ENCODE peak calls at places on chromosomes 16 and 17, in six cellular contexts. One of them, this sample, is unnamed.

GRCh38 chr16:27538508-27538907 is 11.2 kb downstream of the GTF3C1 start:
- DNase-seq in astrocyte of the spinal cord: no peak
- DNase-seq in hepatic stellate cell: no peak
- DNase-seq in HS-5: no peak
- DNase-seq in DMS153: no peak
- DNase-seq in activated CD4-positive, alpha-beta T cell treated with anti-CD3 and anti-CD28 coated beads, Interleukin-2, amount 50 U/mL, for 1 hour: no peak
- DNase-seq in this sample: no peak

GRCh38 chr16:66508261-66508913 is 41.5 kb downstream of the TK2 start:
- DNase-seq in activated CD4-positive, alpha-beta T cell treated with anti-CD3 and anti-CD28 coated beads, Interleukin-2, amount 50 U/mL, for 1 hour: no peak
- DNase-seq in DMS153: no peak
- DNase-seq in hepatic stellate cell: no peak
- DNase-seq in astrocyte of the spinal cord: no peak
- DNase-seq in HS-5: no peak
- DNase-seq in this sample: peak; percentile 91

GRCh38 chr16:74991593-74992403 is 6.9 kb upstream of the WDR59 start:
- DNase-seq in HS-5: no peak
- DNase-seq in DMS153: no peak
- DNase-seq in astrocyte of the spinal cord: no peak
- DNase-seq in activated CD4-positive, alpha-beta T cell treated with anti-CD3 and anti-CD28 coated beads, Interleukin-2, amount 50 U/mL, for 1 hour: no peak
- DNase-seq in hepatic stellate cell: no peak
- DNase-seq in this sample: no peak

GRCh38 chr16:83967091-83967490 is 953 bp upstream of the NECAB2 start:
- DNase-seq in astrocyte of the spinal cord: no peak
- DNase-seq in DMS153: no peak
- DNase-seq in HS-5: no peak
- DNase-seq in hepatic stellate cell: no peak
- DNase-seq in activated CD4-positive, alpha-beta T cell treated with anti-CD3 and anti-CD28 coated beads, Interleukin-2, amount 50 U/mL, for 1 hour: no peak
- DNase-seq in this sample: no peak

GRCh38 chr17:57986841-57987581 is 1.0 kb downstream of the VEZF1 start:
- DNase-seq in activated CD4-positive, alpha-beta T cell treated with anti-CD3 and anti-CD28 coated beads, Interleukin-2, amount 50 U/mL, for 1 hour: peak; percentile 28
- DNase-seq in astrocyte of the spinal cord: peak; percentile 86
- DNase-seq in hepatic stellate cell: peak; percentile 49
- DNase-seq in HS-5: no peak
- DNase-seq in DMS153: no peak
- DNase-seq in this sample: no peak

GRCh38 chr17:78322327-78322857 is 37.5 kb downstream of the SOCS3 start:
- DNase-seq in activated CD4-positive, alpha-beta T cell treated with anti-CD3 and anti-CD28 coated beads, Interleukin-2, amount 50 U/mL, for 1 hour: no peak
- DNase-seq in DMS153: no peak
- DNase-seq in astrocyte of the spinal cord: no peak
- DNase-seq in hepatic stellate cell: no peak
- DNase-seq in HS-5: no peak
- DNase-seq in this sample: no peak

GRCh38 chr17:19327039-19327776 is 35.3 kb downstream of the B9D1 start:
- DNase-seq in HS-5: peak; percentile 80
- DNase-seq in hepatic stellate cell: peak; percentile 67
- DNase-seq in activated CD4-positive, alpha-beta T cell treated with anti-CD3 and anti-CD28 coated beads, Interleukin-2, amount 50 U/mL, for 1 hour: no peak
- DNase-seq in astrocyte of the spinal cord: peak; percentile 88
- DNase-seq in DMS153: no peak
- DNase-seq in this sample: peak; percentile 77

GRCh38 chr17:62591323-62591722 is 36.1 kb upstream of the MRC2 start:
- DNase-seq in activated CD4-positive, alpha-beta T cell treated with anti-CD3 and anti-CD28 coated beads, Interleukin-2, amount 50 U/mL, for 1 hour: no peak
- DNase-seq in astrocyte of the spinal cord: no peak
- DNase-seq in hepatic stellate cell: no peak
- DNase-seq in HS-5: no peak
- DNase-seq in DMS153: no peak
- DNase-seq in this sample: no peak

GRCh38 chr17:2958706-2959222 is 104.6 kb downstream of the OR1D5 start:
- DNase-seq in hepatic stellate cell: no peak
- DNase-seq in DMS153: no peak
- DNase-seq in activated CD4-positive, alpha-beta T cell treated with anti-CD3 and anti-CD28 coated beads, Interleukin-2, amount 50 U/mL, for 1 hour: no peak
- DNase-seq in astrocyte of the spinal cord: no peak
- DNase-seq in HS-5: no peak
- DNase-seq in this sample: no peak

GRCh38 chr16:4994719-4995434 is 36.7 kb downstream of the SEC14L5 start:
- DNase-seq in HS-5: no peak
- DNase-seq in DMS153: no peak
- DNase-seq in hepatic stellate cell: no peak
- DNase-seq in activated CD4-positive, alpha-beta T cell treated with anti-CD3 and anti-CD28 coated beads, Interleukin-2, amount 50 U/mL, for 1 hour: no peak
- DNase-seq in astrocyte of the spinal cord: no peak
- DNase-seq in this sample: no peak

GRCh38 chr17:73798111-73798748 is 154.0 kb upstream of the SDK2 start:
- DNase-seq in DMS153: no peak
- DNase-seq in astrocyte of the spinal cord: peak; percentile 87
- DNase-seq in HS-5: peak; percentile 86
- DNase-seq in activated CD4-positive, alpha-beta T cell treated with anti-CD3 and anti-CD28 coated beads, Interleukin-2, amount 50 U/mL, for 1 hour: no peak
- DNase-seq in hepatic stellate cell: no peak
- DNase-seq in this sample: peak; percentile 43

GRCh38 chr17:76196675-76197074 is 43.6 kb downstream of the RNF157 start:
- DNase-seq in activated CD4-positive, alpha-beta T cell treated with anti-CD3 and anti-CD28 coated beads, Interleukin-2, amount 50 U/mL, for 1 hour: no peak
- DNase-seq in astrocyte of the spinal cord: no peak
- DNase-seq in hepatic stellate cell: no peak
- DNase-seq in HS-5: no peak
- DNase-seq in DMS153: no peak
- DNase-seq in this sample: no peak

GRCh38 chr17:37107406-37108083 is 158.8 kb downstream of the AATF start:
- DNase-seq in activated CD4-positive, alpha-beta T cell treated with anti-CD3 and anti-CD28 coated beads, Interleukin-2, amount 50 U/mL, for 1 hour: no peak
- DNase-seq in HS-5: no peak
- DNase-seq in astrocyte of the spinal cord: peak; percentile 50
- DNase-seq in hepatic stellate cell: no peak
- DNase-seq in DMS153: no peak
- DNase-seq in this sample: peak; percentile 33

GRCh38 chr17:5097101-5097834 is 14.4 kb downstream of the ZNF232 start:
- DNase-seq in hepatic stellate cell: no peak
- DNase-seq in astrocyte of the spinal cord: no peak
- DNase-seq in activated CD4-positive, alpha-beta T cell treated with anti-CD3 and anti-CD28 coated beads, Interleukin-2, amount 50 U/mL, for 1 hour: peak; percentile 29
- DNase-seq in DMS153: no peak
- DNase-seq in HS-5: no peak
- DNase-seq in this sample: no peak

GRCh38 chr16:65524997-65525396 is 403.1 kb upstream of the CDH11 start:
- DNase-seq in activated CD4-positive, alpha-beta T cell treated with anti-CD3 and anti-CD28 coated beads, Interleukin-2, amount 50 U/mL, for 1 hour: no peak
- DNase-seq in astrocyte of the spinal cord: peak; percentile 91
- DNase-seq in DMS153: no peak
- DNase-seq in hepatic stellate cell: peak; percentile 16
- DNase-seq in HS-5: no peak
- DNase-seq in this sample: no peak

GRCh38 chr16:30748634-30749445 is 615 bp downstream of the PHKG2 start:
- DNase-seq in HS-5: no peak
- DNase-seq in hepatic stellate cell: peak; percentile 67
- DNase-seq in DMS153: no peak
- DNase-seq in astrocyte of the spinal cord: peak; percentile 34
- DNase-seq in activated CD4-positive, alpha-beta T cell treated with anti-CD3 and anti-CD28 coated beads, Interleukin-2, amount 50 U/mL, for 1 hour: no peak
- DNase-seq in this sample: no peak

GRCh38 chr17:33596904-33597303 is 303.8 kb upstream of the ASIC2 start:
- DNase-seq in activated CD4-positive, alpha-beta T cell treated with anti-CD3 and anti-CD28 coated beads, Interleukin-2, amount 50 U/mL, for 1 hour: no peak
- DNase-seq in astrocyte of the spinal cord: no peak
- DNase-seq in HS-5: no peak
- DNase-seq in hepatic stellate cell: no peak
- DNase-seq in DMS153: no peak
- DNase-seq in this sample: no peak

GRCh38 chr17:48541574-48542113 is 3.3 kb downstream of the HOXB2 start:
- DNase-seq in hepatic stellate cell: peak; percentile 78
- DNase-seq in astrocyte of the spinal cord: peak; percentile 77
- DNase-seq in activated CD4-positive, alpha-beta T cell treated with anti-CD3 and anti-CD28 coated beads, Interleukin-2, amount 50 U/mL, for 1 hour: peak; percentile 39
- DNase-seq in DMS153: no peak
- DNase-seq in HS-5: no peak
- DNase-seq in this sample: no peak

GRCh38 chr16:89112377-89113151 is 18.9 kb downstream of the ACSF3 start:
- DNase-seq in hepatic stellate cell: no peak
- DNase-seq in DMS153: no peak
- DNase-seq in astrocyte of the spinal cord: no peak
- DNase-seq in activated CD4-positive, alpha-beta T cell treated with anti-CD3 and anti-CD28 coated beads, Interleukin-2, amount 50 U/mL, for 1 hour: no peak
- DNase-seq in HS-5: no peak
- DNase-seq in this sample: no peak

GRCh38 chr17:61007980-61008379 is 330.3 kb downstream of the BCAS3 start:
- DNase-seq in activated CD4-positive, alpha-beta T cell treated with anti-CD3 and anti-CD28 coated beads, Interleukin-2, amount 50 U/mL, for 1 hour: no peak
- DNase-seq in hepatic stellate cell: no peak
- DNase-seq in astrocyte of the spinal cord: peak; percentile 47
- DNase-seq in DMS153: no peak
- DNase-seq in HS-5: no peak
- DNase-seq in this sample: no peak

GRCh38 chr16:987846-988245 is 6.3 kb downstream of the SOX8 start:
- DNase-seq in hepatic stellate cell: no peak
- DNase-seq in HS-5: no peak
- DNase-seq in astrocyte of the spinal cord: no peak
- DNase-seq in DMS153: no peak
- DNase-seq in activated CD4-positive, alpha-beta T cell treated with anti-CD3 and anti-CD28 coated beads, Interleukin-2, amount 50 U/mL, for 1 hour: no peak
- DNase-seq in this sample: no peak

GRCh38 chr17:73585583-73585982 is 58.7 kb downstream of the SDK2 start:
- DNase-seq in activated CD4-positive, alpha-beta T cell treated with anti-CD3 and anti-CD28 coated beads, Interleukin-2, amount 50 U/mL, for 1 hour: no peak
- DNase-seq in astrocyte of the spinal cord: no peak
- DNase-seq in hepatic stellate cell: no peak
- DNase-seq in HS-5: no peak
- DNase-seq in DMS153: no peak
- DNase-seq in this sample: no peak

GRCh38 chr17:28174352-28175046 is 132.0 kb downstream of the NLK start:
- DNase-seq in DMS153: no peak
- DNase-seq in astrocyte of the spinal cord: no peak
- DNase-seq in HS-5: no peak
- DNase-seq in activated CD4-positive, alpha-beta T cell treated with anti-CD3 and anti-CD28 coated beads, Interleukin-2, amount 50 U/mL, for 1 hour: no peak
- DNase-seq in hepatic stellate cell: no peak
- DNase-seq in this sample: peak; percentile 26

GRCh38 chr17:82424001-82424862 is 5.8 kb upstream of the OGFOD3 start:
- DNase-seq in HS-5: no peak
- DNase-seq in DMS153: no peak
- DNase-seq in astrocyte of the spinal cord: peak; percentile 24
- DNase-seq in activated CD4-positive, alpha-beta T cell treated with anti-CD3 and anti-CD28 coated beads, Interleukin-2, amount 50 U/mL, for 1 hour: peak; percentile 62
- DNase-seq in hepatic stellate cell: peak; percentile 50
- DNase-seq in this sample: no peak

GRCh38 chr17:42153919-42154491 is 784 bp downstream of the RAB5C start:
- DNase-seq in HS-5: no peak
- DNase-seq in activated CD4-positive, alpha-beta T cell treated with anti-CD3 and anti-CD28 coated beads, Interleukin-2, amount 50 U/mL, for 1 hour: no peak
- DNase-seq in DMS153: no peak
- DNase-seq in astrocyte of the spinal cord: peak; percentile 4
- DNase-seq in hepatic stellate cell: no peak
- DNase-seq in this sample: no peak

GRCh38 chr16:23564964-23565363 is 7.4 kb downstream of the UBFD1 start:
- DNase-seq in hepatic stellate cell: no peak
- DNase-seq in HS-5: no peak
- DNase-seq in activated CD4-positive, alpha-beta T cell treated with anti-CD3 and anti-CD28 coated beads, Interleukin-2, amount 50 U/mL, for 1 hour: no peak
- DNase-seq in DMS153: no peak
- DNase-seq in astrocyte of the spinal cord: no peak
- DNase-seq in this sample: no peak

GRCh38 chr17:45429338-45430005 is 3.2 kb downstream of the ARHGAP27 start:
- DNase-seq in astrocyte of the spinal cord: peak; percentile 12
- DNase-seq in hepatic stellate cell: no peak
- DNase-seq in activated CD4-positive, alpha-beta T cell treated with anti-CD3 and anti-CD28 coated beads, Interleukin-2, amount 50 U/mL, for 1 hour: no peak
- DNase-seq in DMS153: no peak
- DNase-seq in HS-5: no peak
- DNase-seq in this sample: no peak

GRCh38 chr17:58684003-58684402 is 7.8 kb downstream of the TEX14 start:
- DNase-seq in astrocyte of the spinal cord: no peak
- DNase-seq in DMS153: no peak
- DNase-seq in activated CD4-positive, alpha-beta T cell treated with anti-CD3 and anti-CD28 coated beads, Interleukin-2, amount 50 U/mL, for 1 hour: no peak
- DNase-seq in HS-5: no peak
- DNase-seq in hepatic stellate cell: no peak
- DNase-seq in this sample: no peak